ENCODE peak calls at places on chromosome 17, in six cellular contexts. N is AG04450; X is cardiac muscle cell; P is CD8-positive, alpha-beta memory T cell; H is A549; D is heart left ventricle. U is an unnamed sample.

GRCh38 chr17:79982986-79983385 is 52.7 kb downstream of the TBC1D16 start:
- DNase-seq in N (no peak), X (no peak), P (peak; percentile 40), H (no peak), D (no peak), U (no peak)

GRCh38 chr17:35953720-35954119 is 10.2 kb upstream of the LYZL6 start:
- DNase-seq in N (no peak), X (no peak), P (no peak), H (no peak), D (no peak), U (no peak)

GRCh38 chr17:30093463-30094147 is 23.0 kb upstream of the NSRP1 start:
- DNase-seq in N (no peak), X (peak; percentile 76), P (peak; percentile 53), H (peak; percentile 94), D (no peak), U (peak; percentile 71)

GRCh38 chr17:17723354-17724261 is 42.4 kb downstream of the RAI1 start:
- DNase-seq in N (peak; percentile 46), X (peak; percentile 69), P (no peak), H (no peak), D (no peak), U (peak; percentile 57)

GRCh38 chr17:382644-383533 is 30.3 kb upstream of the RPH3AL start:
- DNase-seq in N (peak; percentile 37), X (peak; percentile 61), P (no peak), H (peak; percentile 40), D (no peak), U (no peak)

GRCh38 chr17:34652001-34652400 is 72.6 kb downstream of the TMEM132E start:
- DNase-seq in N (no peak), X (no peak), P (no peak), H (no peak), D (no peak), U (no peak)

GRCh38 chr17:75518201-75518600 is 1.9 kb downstream of the TSEN54 start:
- DNase-seq in N (no peak), X (no peak), P (peak; percentile 78), H (no peak), D (no peak), U (no peak)

GRCh38 chr17:752620-753219 is 656 bp upstream of the GEMIN4 start:
- DNase-seq in N (peak; percentile 20), X (peak; percentile 87), P (peak; percentile 51), H (peak; percentile 45), D (peak; percentile 79), U (no peak)

GRCh38 chr17:17224137-17224536 is 12.8 kb downstream of the FLCN start:
- DNase-seq in N (no peak), X (no peak), P (no peak), H (no peak), D (no peak), U (no peak)

GRCh38 chr17:49821916-49822315 is 26.0 kb downstream of the TAC4 start:
- DNase-seq in N (no peak), X (no peak), P (no peak), H (no peak), D (no peak), U (no peak)

GRCh38 chr17:33240397-33240796 is 52.7 kb downstream of the ASIC2 start:
- DNase-seq in N (no peak), X (no peak), P (no peak), H (no peak), D (no peak), U (no peak)

GRCh38 chr17:17683710-17684365 is 2.6 kb downstream of the RAI1 start:
- DNase-seq in N (no peak), X (no peak), P (no peak), H (no peak), D (no peak), U (no peak)

GRCh38 chr17:15261063-15261817 is 3.9 kb downstream of the PMP22 start:
- DNase-seq in N (no peak), X (peak; percentile 73), P (no peak), H (peak; percentile 87), D (peak; percentile 80), U (peak; percentile 64)

GRCh38 chr17:74368341-74369152 is 1.2 kb downstream of the GPR142 start:
- DNase-seq in N (no peak), X (peak; percentile 72), P (peak; percentile 75), H (peak; percentile 88), D (peak; percentile 85), U (peak; percentile 63)

GRCh38 chr17:79831367-79832210 is 7.7 kb downstream of the CBX4 start:
- DNase-seq in N (no peak), X (peak; percentile 74), P (no peak), H (no peak), D (peak; percentile 86), U (no peak)

GRCh38 chr17:8019665-8020064 is 17.2 kb downstream of the GUCY2D start:
- DNase-seq in N (no peak), X (no peak), P (no peak), H (no peak), D (no peak), U (no peak)

GRCh38 chr17:79950306-79950705 is 85.4 kb downstream of the TBC1D16 start:
- DNase-seq in N (no peak), X (no peak), P (peak; percentile 42), H (no peak), D (no peak), U (no peak)

GRCh38 chr17:61702450-61702849 is 111.4 kb upstream of the NACA2 start:
- DNase-seq in N (no peak), X (no peak), P (no peak), H (no peak), D (no peak), U (no peak)

GRCh38 chr17:61699694-61700093 is 108.7 kb upstream of the NACA2 start:
- DNase-seq in N (no peak), X (no peak), P (no peak), H (no peak), D (no peak), U (no peak)

GRCh38 chr17:61700252-61700651 is 109.2 kb upstream of the NACA2 start:
- DNase-seq in N (no peak), X (no peak), P (no peak), H (no peak), D (no peak), U (no peak)

GRCh38 chr17:61701334-61701733 is 110.3 kb upstream of the NACA2 start:
- DNase-seq in N (no peak), X (no peak), P (no peak), H (no peak), D (no peak), U (no peak)

GRCh38 chr17:61701978-61702377 is 111.0 kb upstream of the NACA2 start:
- DNase-seq in N (no peak), X (no peak), P (no peak), H (no peak), D (no peak), U (no peak)
- H3K9me3 ChIP-seq in N (peaks cover 3% of the 10 kb centered on the region), X (no peaks in the 10 kb centered on the region), P (peaks cover 18% of the 10 kb centered on the region), H (peaks cover 41% of the 10 kb centered on the region), D (peaks cover 60% of the 10 kb centered on the region), U (peaks cover 12% of the 10 kb centered on the region)

GRCh38 chr17:43645450-43645764 is 16.3 kb downstream of the MEOX1 start:
- DNase-seq in N (no peak), X (no peak), P (no peak), H (no peak), D (no peak), U (no peak)

GRCh38 chr17:43648916-43649315 is 12.8 kb downstream of the MEOX1 start:
- DNase-seq in N (no peak), X (no peak), P (no peak), H (no peak), D (peak; percentile 20), U (no peak)

GRCh38 chr17:43644081-43644480 is 17.6 kb downstream of the MEOX1 start:
- DNase-seq in N (no peak), X (no peak), P (no peak), H (no peak), D (peak; percentile 34), U (no peak)

GRCh38 chr17:43641416-43641815 is 20.3 kb downstream of the MEOX1 start:
- DNase-seq in N (no peak), X (peak; percentile 39), P (no peak), H (no peak), D (peak; percentile 57), U (no peak)

GRCh38 chr17:43645765-43646481 is 15.8 kb downstream of the MEOX1 start:
- DNase-seq in N (no peak), X (peak; percentile 81), P (no peak), H (no peak), D (peak; percentile 90), U (no peak)
- H3K27ac ChIP-seq in N (no peak overlapping the region), X (no peak overlapping the region), P (no peak overlapping the region), H (no peak overlapping the region), D (peak overlapping the region; percentile 88), U (no peak overlapping the region)

GRCh38 chr17:31308935-31309334 is 4.9 kb downstream of the EVI2B start:
- DNase-seq in N (no peak), X (no peak), P (no peak), H (no peak), D (no peak), U (no peak)

GRCh38 chr17:31309525-31309924 is 4.3 kb downstream of the EVI2B start:
- DNase-seq in N (no peak), X (no peak), P (no peak), H (no peak), D (no peak), U (no peak)

GRCh38 chr17:31310260-31310659 is 3.6 kb downstream of the EVI2B start:
- DNase-seq in N (no peak), X (no peak), P (peak; percentile 74), H (no peak), D (no peak), U (no peak)

GRCh38 chr17:31307640-31308039 is 6.2 kb downstream of the EVI2B start:
- DNase-seq in N (no peak), X (no peak), P (no peak), H (no peak), D (no peak), U (no peak)

GRCh38 chr17:31308372-31308905 is 5.4 kb downstream of the EVI2B start:
- DNase-seq in N (no peak), X (no peak), P (no peak), H (no peak), D (no peak), U (no peak)
- H3K4me3 ChIP-seq in N (no peak overlapping the region), X (no peak overlapping the region), P (peak overlapping the region; percentile 83), H (no peak overlapping the region), D (no peak overlapping the region), U (no peak overlapping the region)

GRCh38 chr17:70107441-70107840 is 32.4 kb downstream of the KCNJ16 start:
- DNase-seq in N (no peak), X (no peak), P (no peak), H (no peak), D (no peak), U (no peak)

GRCh38 chr17:70110443-70110880 is 35.4 kb downstream of the KCNJ16 start:
- DNase-seq in N (peak; percentile 2), X (peak; percentile 47), P (no peak), H (no peak), D (no peak), U (no peak)

GRCh38 chr17:70106551-70106950 is 31.5 kb downstream of the KCNJ16 start:
- DNase-seq in N (no peak), X (no peak), P (no peak), H (no peak), D (no peak), U (no peak)

GRCh38 chr17:70109497-70109896 is 34.5 kb downstream of the KCNJ16 start:
- DNase-seq in N (no peak), X (no peak), P (no peak), H (no peak), D (no peak), U (no peak)

DNA sequence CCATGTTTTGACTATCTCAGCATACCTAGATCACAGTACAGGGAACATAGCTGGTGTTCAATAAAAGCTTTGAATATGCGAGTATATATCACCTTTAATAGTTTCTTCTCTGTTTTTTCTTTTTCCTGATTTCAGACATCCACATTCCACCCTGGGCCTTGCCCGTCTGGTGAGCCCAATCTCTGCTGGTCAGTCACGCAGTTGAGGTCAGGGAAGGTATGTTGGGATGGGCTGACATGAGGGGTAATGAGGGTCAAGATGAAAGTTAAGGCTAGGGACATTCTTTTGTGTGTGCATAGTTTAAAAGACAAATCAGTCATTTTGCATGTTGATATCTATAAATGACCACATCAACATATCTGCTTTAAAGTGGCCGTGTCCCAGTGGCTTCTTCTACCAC is 33.1 kb downstream of the KCNJ16 start:
- DNase-seq in N (no peak), X (no peak), P (no peak), H (no peak), D (no peak), U (no peak)
- H3K9me3 ChIP-seq in N (no peaks in the 10 kb centered on the region), X (no peaks in the 10 kb centered on the region), P (no peaks in the 10 kb centered on the region), H (no peaks in the 10 kb centered on the region), D (no peaks in the 10 kb centered on the region), U (no peaks in the 10 kb centered on the region)

U was measured in SJSA1.